ENCODE peak calls at places on chromosome 1, in ten cellular contexts. I, K, Y, R, A, Q, N, L, C and M are unnamed samples.

GRCh38 chr1:38208720-38209632 is 162.4 kb upstream of the POU3F1 start:
- DNase-seq in I (no peak), K (no peak), Y (no peak), R (no peak), A (no peak), Q (no peak), N (no peak), L (no peak), C (no peak), M (no peak)

GRCh38 chr1:72282271-72282656 is at the start of gene NEGR1:
- DNase-seq in I (peak; percentile 50), K (no peak), Y (peak; percentile 63), R (peak; percentile 54), A (peak; percentile 68), Q (peak; percentile 85), N (peak; percentile 72), L (peak; percentile 71), C (no peak), M (no peak)

GRCh38 chr1:156664949-156665411 is 12.2 kb downstream of the NES start:
- DNase-seq in I (no peak), K (no peak), Y (peak; percentile 50), R (no peak), A (peak; percentile 57), Q (peak; percentile 92), N (peak; percentile 84), L (no peak), C (peak; percentile 78), M (no peak)

GRCh38 chr1:212513586-212513985 is 80.9 kb downstream of the NENF start:
- DNase-seq in I (no peak), K (peak; percentile 10), Y (no peak), R (no peak), A (no peak), Q (no peak), N (no peak), L (no peak), C (no peak), M (no peak)

GRCh38 chr1:53732912-53733317 is 6.0 kb downstream of the GLIS1 start:
- DNase-seq in I (peak; percentile 24), K (no peak), Y (no peak), R (peak; percentile 81), A (peak; percentile 95), Q (no peak), N (no peak), L (no peak), C (no peak), M (no peak)

GRCh38 chr1:94579876-94580294 is 38.3 kb upstream of the F3 start:
- DNase-seq in I (peak; percentile 93), K (peak; percentile 60), Y (no peak), R (peak; percentile 96), A (peak; percentile 83), Q (no peak), N (peak; percentile 81), L (no peak), C (peak; percentile 58), M (peak; percentile 98)

GRCh38 chr1:53249706-53250105 is 11.4 kb upstream of the MAGOH start:
- DNase-seq in I (no peak), K (no peak), Y (no peak), R (no peak), A (no peak), Q (no peak), N (no peak), L (no peak), C (no peak), M (no peak)

GRCh38 chr1:198575715-198576641 is 35.5 kb upstream of the ATP6V1G3 start:
- DNase-seq in I (peak; percentile 38), K (no peak), Y (no peak), R (peak; percentile 79), A (no peak), Q (no peak), N (no peak), L (no peak), C (no peak), M (no peak)

GRCh38 chr1:162165528-162165927 is 96.0 kb downstream of the NOS1AP start:
- DNase-seq in I (no peak), K (no peak), Y (no peak), R (peak; percentile 39), A (no peak), Q (no peak), N (no peak), L (no peak), C (no peak), M (no peak)

GRCh38 chr1:147201276-147201675 is 23.9 kb downstream of the FMO5 start:
- DNase-seq in I (peak; percentile 36), K (no peak), Y (no peak), R (peak; percentile 40), A (peak; percentile 20), Q (no peak), N (no peak), L (no peak), C (no peak), M (no peak)

GRCh38 chr1:166870584-166870983 is 5.5 kb downstream of the TADA1 start:
- DNase-seq in I (no peak), K (no peak), Y (no peak), R (no peak), A (no peak), Q (no peak), N (no peak), L (no peak), C (peak; percentile 16), M (no peak)

GRCh38 chr1:226608699-226609505 is 60.3 kb downstream of the STUM start:
- DNase-seq in I (peak; percentile 20), K (peak; percentile 51), Y (peak; percentile 89), R (peak; percentile 86), A (peak; percentile 71), Q (peak; percentile 79), N (peak; percentile 95), L (peak; percentile 84), C (peak; percentile 54), M (peak; percentile 25)

GRCh38 chr1:45863117-45863670 is 59.8 kb downstream of the MAST2 start:
- DNase-seq in I (no peak), K (no peak), Y (no peak), R (no peak), A (no peak), Q (no peak), N (no peak), L (no peak), C (no peak), M (no peak)

GRCh38 chr1:29783501-29784275 is 547.4 kb downstream of the PTPRU start:
- DNase-seq in I (no peak), K (no peak), Y (no peak), R (no peak), A (no peak), Q (no peak), N (no peak), L (peak; percentile 14), C (no peak), M (no peak)

GRCh38 chr1:87226341-87226760 is 102.3 kb upstream of the LMO4 start:
- DNase-seq in I (peak; percentile 99), K (no peak), Y (peak; percentile 34), R (peak; percentile 96), A (peak; percentile 97), Q (peak; percentile 95), N (peak; percentile 72), L (no peak), C (peak; percentile 74), M (peak; percentile 89)

GRCh38 chr1:243409284-243409683 is 153.4 kb downstream of the SDCCAG8 start:
- DNase-seq in I (no peak), K (no peak), Y (no peak), R (peak; percentile 61), A (no peak), Q (no peak), N (no peak), L (no peak), C (peak; percentile 2), M (no peak)

GRCh38 chr1:176205322-176205914 is 1.7 kb downstream of the COP1 start:
- DNase-seq in I (peak; percentile 32), K (no peak), Y (no peak), R (peak; percentile 19), A (peak; percentile 23), Q (no peak), N (no peak), L (no peak), C (no peak), M (no peak)

GRCh38 chr1:110963666-110964399 is at the start of gene LRIF1:
- DNase-seq in I (peak; percentile 99), K (peak; percentile 95), Y (peak; percentile 99), R (peak; percentile 99), A (peak; percentile 100), Q (peak; percentile 100), N (peak; percentile 99), L (peak; percentile 93), C (peak; percentile 99), M (peak; percentile 92)
- H3K9me3 ChIP-seq in I (peaks cover 10% of the 10 kb centered on the region), K (no peaks in the 10 kb centered on the region), Y (peaks cover 4% of the 10 kb centered on the region), R (peaks cover 7% of the 10 kb centered on the region), A (no peaks in the 10 kb centered on the region), Q (peaks cover 26% of the 10 kb centered on the region), N (peaks cover 10% of the 10 kb centered on the region), L (no peaks in the 10 kb centered on the region), C (no peaks in the 10 kb centered on the region), M (peaks cover 2% of the 10 kb centered on the region)

GRCh38 chr1:17678011-17678410 is 77.1 kb upstream of the ACTL8 start:
- DNase-seq in I (no peak), K (no peak), Y (no peak), R (no peak), A (no peak), Q (no peak), N (no peak), L (no peak), C (no peak), M (no peak)
- H3K9ac ChIP-seq in I (no peak overlapping the region), K (no peak overlapping the region), Y (no peak overlapping the region), R (no peak overlapping the region), A (no peak overlapping the region), Q (no peak overlapping the region), N (no peak overlapping the region), L (no peak overlapping the region), C (no peak overlapping the region), M (no peak overlapping the region)

GRCh38 chr1:115677172-115677542 is 35.4 kb downstream of the VANGL1 start:
- DNase-seq in I (peak; percentile 6), K (no peak), Y (peak; percentile 83), R (peak; percentile 29), A (no peak), Q (no peak), N (no peak), L (no peak), C (no peak), M (no peak)
- H3K36me3 ChIP-seq in I (no peaks in the 10 kb centered on the region), K (no peaks in the 10 kb centered on the region), Y (no peaks in the 10 kb centered on the region), R (peaks cover 8% of the 10 kb centered on the region), A (no peaks in the 10 kb centered on the region), Q (no peaks in the 10 kb centered on the region), N (peaks cover 94% of the 10 kb centered on the region), L (peaks cover under 1% of the 10 kb centered on the region), C (no peaks in the 10 kb centered on the region), M (peaks cover 4% of the 10 kb centered on the region)

GRCh38 chr1:49199564-49199963 is 422.9 kb upstream of the BEND5 start:
- DNase-seq in I (no peak), K (no peak), Y (no peak), R (no peak), A (no peak), Q (no peak), N (no peak), L (no peak), C (no peak), M (no peak)

GRCh38 chr1:49197081-49197480 is 420.4 kb upstream of the BEND5 start:
- DNase-seq in I (peak; percentile 55), K (no peak), Y (no peak), R (peak; percentile 60), A (no peak), Q (no peak), N (no peak), L (no peak), C (no peak), M (no peak)

DNA sequence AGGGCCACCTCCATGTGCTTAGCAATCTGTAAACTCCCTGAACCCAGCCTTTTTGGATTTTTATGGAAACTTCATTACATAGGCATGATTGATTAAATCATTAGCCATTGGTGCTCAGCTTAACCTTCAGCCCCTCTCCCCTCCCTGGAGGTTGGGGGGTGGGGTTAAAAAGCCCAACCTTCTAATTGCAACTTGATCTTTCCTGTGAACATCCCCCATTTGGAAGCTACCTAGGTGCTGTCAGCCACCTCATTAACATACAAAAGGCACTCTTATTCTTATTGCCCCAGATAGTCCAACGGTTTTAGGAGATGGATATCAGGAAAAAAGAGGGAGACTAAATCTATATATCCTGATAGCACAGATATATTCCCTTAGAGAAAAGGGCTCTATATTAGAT is 424.0 kb upstream of the BEND5 start:
- DNase-seq in I (no peak), K (no peak), Y (no peak), R (no peak), A (no peak), Q (no peak), N (peak; percentile 49), L (no peak), C (no peak), M (no peak)
- H3K9me3 ChIP-seq in I (peaks cover 3% of the 10 kb centered on the region), K (peaks cover 4% of the 10 kb centered on the region), Y (peaks cover 32% of the 10 kb centered on the region), R (peaks cover 5% of the 10 kb centered on the region), A (no peaks in the 10 kb centered on the region), Q (no peaks in the 10 kb centered on the region), N (peaks cover 89% of the 10 kb centered on the region), L (peaks cover 8% of the 10 kb centered on the region), C (peaks cover 96% of the 10 kb centered on the region), M (no peaks in the 10 kb centered on the region)